ENCODE peak calls at places on chromosomes 12 and 14, in eight cellular contexts. Q is T-cell; M is GF-D8; B is pons; L is activated CD4-positive, alpha-beta T cell treated with anti-CD3 and anti-CD28 coated beads, Interleukin-2, amount 10 ng/mL, durations not matched to agents 7 days and 5 days; S is lower lobe of right lung; K is aorta; O is pulmonary artery endothelial cell. Y is an unnamed sample.

GRCh38 chr12:7905071-7905470 is 30.9 kb downstream of the SLC2A3 start:
- DNase-seq in Q (no peak), M (no peak), B (no peak), L (no peak), S (no peak), K (no peak), O (peak), Y (no peak)

GRCh38 chr14:69711065-69711464 is 55.9 kb upstream of the SRSF5 start:
- DNase-seq in Q (no peak), M (no peak), B (no peak), L (no peak), S (peak), K (no peak), O (no peak), Y (no peak)

GRCh38 chr12:113700943-113701342 is 229.3 kb upstream of the LHX5 start:
- DNase-seq in Q (no peak), M (no peak), B (no peak), L (no peak), S (no peak), K (no peak), O (no peak), Y (no peak)

GRCh38 chr12:126369487-126370463 is 1304.5 kb downstream of the AACS start:
- DNase-seq in Q (no peak), M (no peak), B (no peak), L (no peak), S (no peak), K (no peak), O (no peak), Y (no peak)

GRCh38 chr14:91058017-91058675 is 2.3 kb downstream of the RPS6KA5 start:
- DNase-seq in Q (no peak), M (peak), B (peak), L (no peak), S (no peak), K (no peak), O (no peak), Y (no peak)

GRCh38 chr14:71438684-71439083 is 493.5 kb upstream of the RGS6 start:
- DNase-seq in Q (no peak), M (no peak), B (peak), L (no peak), S (no peak), K (no peak), O (no peak), Y (no peak)

GRCh38 chr14:30935445-30935844 is 61.1 kb downstream of the COCH start:
- DNase-seq in Q (no peak), M (no peak), B (no peak), L (no peak), S (no peak), K (no peak), O (no peak), Y (no peak)

GRCh38 chr14:25340882-25341281 is 290.9 kb upstream of the STXBP6 start:
- DNase-seq in Q (no peak), M (no peak), B (no peak), L (no peak), S (no peak), K (no peak), O (no peak), Y (no peak)

GRCh38 chr14:63426838-63427237 is 108.1 kb upstream of the GPHB5 start:
- DNase-seq in Q (no peak), M (no peak), B (no peak), L (no peak), S (no peak), K (no peak), O (no peak), Y (no peak)

GRCh38 chr12:130838284-130838950 is 633 bp downstream of the STX2 start:
- DNase-seq in Q (no peak), M (no peak), B (no peak), L (peak), S (peak), K (peak), O (no peak), Y (no peak)

Y was measured in CD4-positive, CD25-positive, alpha-beta regulatory T cell.